ENCODE peak calls at places on chromosome 9, in six cellular contexts. F is upper lobe of right lung, G is stomach, D is PC-3, L is right atrium auricular region, E is testis. U is an unnamed sample. For H3K4me1 and H3K9me3, the result is how much of the 10 kb centered on the place peaks cover.

GRCh38 chr9:13942695-13943094 is 371.2 kb downstream of the NFIB start:
- DNase-seq in L (no peak), G (no peak), F (no peak), E (no peak), D (peak), U (no peak)

GRCh38 chr9:107019216-107019615 is 156.2 kb downstream of the ZNF462 start:
- DNase-seq in L (no peak), G (no peak), E (no peak), F (no peak), D (peak), U (no peak)

GRCh38 chr9:9996259-9996658 is 616.5 kb downstream of the PTPRD start:
- DNase-seq in E (no peak), F (no peak), D (no peak), L (no peak), G (no peak), U (no peak)

GRCh38 chr9:91844170-91844569 is 105.9 kb downstream of the ROR2 start:
- DNase-seq in E (peak), L (no peak), F (no peak), D (no peak), G (peak), U (no peak)

GRCh38 chr9:93287189-93287552 is 103.2 kb downstream of the WNK2 start:
- DNase-seq in L (no peak), F (no peak), D (no peak), E (no peak), G (no peak), U (no peak)

GRCh38 chr9:113499876-113500497 is 36.5 kb downstream of the RGS3 start:
- DNase-seq in G (no peak), E (no peak), F (no peak), D (no peak), L (no peak), U (no peak)

GRCh38 chr9:13213337-13213736 is 66.2 kb downstream of the MPDZ start:
- DNase-seq in E (no peak), L (no peak), D (peak), F (no peak), G (no peak), U (no peak)

GRCh38 chr9:131217321-131218031 is 58.8 kb downstream of the FAM78A start:
- DNase-seq in F (no peak), L (no peak), E (no peak), D (no peak), G (no peak), U (no peak)

GRCh38 chr9:128484686-128485413 is 19.7 kb upstream of the GLE1 start:
- DNase-seq in L (no peak), F (no peak), E (no peak), D (no peak), G (no peak), U (no peak)

GRCh38 chr9:4297151-4297794 is 2.6 kb downstream of the GLIS3 start:
- DNase-seq in D (peak), L (peak), G (peak), F (peak), E (peak), U (peak)

GRCh38 chr9:80177949-80178480 is 606.2 kb downstream of the TLE4 start:
- DNase-seq in D (no peak), E (no peak), F (no peak), L (no peak), G (no peak), U (no peak)

GRCh38 chr9:133141833-133142594 is 21.0 kb upstream of the RALGDS start:
- DNase-seq in L (no peak), F (peak), D (no peak), G (peak), E (no peak), U (peak)

GRCh38 chr9:133054194-133054890 is 7.4 kb upstream of the CEL start:
- DNase-seq in E (no peak), D (no peak), G (no peak), F (no peak), L (no peak), U (no peak)

GRCh38 chr9:107615325-107615724 is 125.8 kb upstream of the KLF4 start:
- DNase-seq in G (no peak), D (no peak), L (no peak), E (no peak), F (no peak), U (no peak)

GRCh38 chr9:93580654-93581380 is 4.4 kb downstream of the PHF2 start:
- DNase-seq in F (no peak), L (peak), E (no peak), G (peak), D (no peak), U (no peak)

GRCh38 chr9:126423709-126424185 is 97.1 kb downstream of the MVB12B start:
- DNase-seq in F (no peak), E (no peak), L (no peak), G (no peak), D (no peak), U (no peak)

GRCh38 chr9:116160676-116161571 is 7.3 kb downstream of the PAPPA start:
- DNase-seq in G (no peak), E (no peak), F (no peak), D (no peak), L (no peak), U (no peak)

GRCh38 chr9:116166713-116167112 is 13.1 kb downstream of the PAPPA start:
- DNase-seq in E (no peak), D (peak), F (no peak), G (no peak), L (no peak), U (no peak)

GRCh38 chr9:116165912-116166311 is 12.3 kb downstream of the PAPPA start:
- DNase-seq in D (no peak), E (no peak), G (no peak), L (no peak), F (no peak), U (no peak)

GRCh38 chr9:116162241-116162781 is 8.7 kb downstream of the PAPPA start:
- DNase-seq in D (no peak), L (no peak), F (no peak), G (no peak), E (no peak), U (no peak)

GRCh38 chr9:116163293-116164055 is 9.9 kb downstream of the PAPPA start:
- DNase-seq in D (peak), E (no peak), G (no peak), L (no peak), F (no peak), U (no peak)
- H3K4me1 ChIP-seq in D (under half), E (under half), G (under half), L (under half), F (under half), U (under half)

GRCh38 chr9:87445646-87446045 is 52.0 kb upstream of the DAPK1 start:
- DNase-seq in G (peak), F (no peak), D (no peak), E (peak), L (peak), U (peak)
- H3K4me3 ChIP-seq in G (no peak), F (no peak), D (no peak), E (no peak), L (no peak), U (no peak)

GRCh38 chr9:69313175-69313574 is 11.8 kb upstream of the ENTREP1 start:
- DNase-seq in L (no peak), D (no peak), F (no peak), E (no peak), G (no peak), U (no peak)
- H3K9me3 ChIP-seq in L (under half), D (under half), F (under half), E (under half), G (under half), U (under half)

DNA sequence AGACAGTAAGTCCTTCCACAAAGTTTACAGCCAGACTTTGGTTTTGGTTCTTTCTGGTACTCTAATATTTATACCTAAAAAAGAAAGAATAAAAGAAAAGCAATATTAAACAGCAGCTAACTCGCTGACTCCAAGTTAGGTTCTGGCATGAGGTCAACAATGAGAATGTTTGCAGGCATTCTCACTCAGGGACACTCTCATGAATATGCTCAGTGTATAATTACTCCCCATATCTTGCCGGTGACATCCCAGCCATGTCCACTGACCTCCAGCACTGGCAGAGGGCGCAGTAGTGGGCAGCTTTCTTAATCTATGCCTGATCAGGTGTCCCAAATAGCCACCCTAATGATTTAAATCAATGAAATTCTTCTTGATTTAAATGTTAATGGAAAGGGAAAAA is 151.5 kb downstream of the BNC2 start:
- DNase-seq in E (no peak), F (no peak), D (no peak), L (no peak), G (no peak), U (no peak)
- H3K4me1 ChIP-seq in E (under half), F (under half), D (under half), L (under half), G (under half), U (under half)

GRCh38 chr9:34370970-34371880 is 5.5 kb downstream of the MYORG start:
- DNase-seq in D (no peak), E (peak), F (no peak), L (peak), G (no peak), U (no peak)

GRCh38 chr9:34371886-34372597 is 4.7 kb downstream of the MYORG start:
- DNase-seq in L (no peak), F (no peak), E (no peak), G (no peak), D (no peak), U (no peak)

GRCh38 chr9:34373749-34374148 is 2.9 kb downstream of the MYORG start:
- DNase-seq in G (no peak), D (no peak), E (no peak), F (no peak), L (peak), U (no peak)

GRCh38 chr9:34372598-34373011 is 4.1 kb downstream of the MYORG start:
- DNase-seq in E (peak), L (peak), F (no peak), G (no peak), D (no peak), U (no peak)

DNA sequence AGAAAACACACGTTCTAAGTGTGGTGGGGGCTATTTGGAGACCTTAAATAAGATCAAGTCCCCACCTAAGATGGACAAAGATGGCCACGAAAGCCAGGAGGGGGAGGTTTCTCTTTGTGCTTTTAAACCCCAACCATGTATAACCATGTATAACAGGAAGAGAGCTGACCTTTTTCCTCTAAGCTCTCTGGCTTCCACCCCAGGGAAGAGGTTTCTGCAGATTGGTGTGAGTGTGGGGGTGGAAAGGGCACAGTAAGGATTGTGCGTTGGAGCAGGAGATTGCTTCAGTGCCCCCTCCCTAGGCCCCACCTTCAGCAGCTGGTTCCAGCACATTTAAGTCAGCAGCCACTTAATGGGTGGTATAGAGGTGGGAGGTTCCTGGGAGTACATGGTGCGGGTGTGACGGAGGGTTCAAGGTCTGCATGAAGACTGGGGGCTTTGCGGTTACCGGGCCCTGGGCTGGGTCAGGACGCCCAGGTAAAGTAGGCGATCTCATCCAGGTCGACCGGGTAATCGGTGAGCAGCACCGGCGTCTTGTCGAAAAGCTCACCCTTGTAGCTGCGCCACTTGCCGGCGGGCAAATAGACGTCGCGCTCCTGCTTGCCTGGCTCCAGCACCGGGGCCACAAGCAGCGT is 6.2 kb downstream of the MYORG start:
- DNase-seq in E (no peak), L (peak), D (no peak), G (no peak), F (no peak), U (no peak)
- H3K4me3 ChIP-seq in E (peak), L (peak), D (no peak), G (peak), F (no peak), U (no peak)

GRCh38 chr9:40913096-40913719 is 215.3 kb downstream of the FOXD4L6 start:
- DNase-seq in E (no peak), G (no peak), L (no peak), D (no peak), F (no peak), U (no peak)

GRCh38 chr9:40911647-40912046 is 216.8 kb downstream of the FOXD4L6 start:
- DNase-seq in D (no peak), G (no peak), E (no peak), F (no peak), L (no peak), U (no peak)

GRCh38 chr9:40914772-40915659 is 213.5 kb downstream of the FOXD4L6 start:
- DNase-seq in D (no peak), L (no peak), F (no peak), G (no peak), E (no peak), U (no peak)

GRCh38 chr9:40909821-40910220 is 218.7 kb downstream of the FOXD4L6 start:
- DNase-seq in F (no peak), D (no peak), G (no peak), L (no peak), E (no peak), U (no peak)

GRCh38 chr9:40913928-40914673 is 214.4 kb downstream of the FOXD4L6 start:
- DNase-seq in L (no peak), F (no peak), G (no peak), E (no peak), D (no peak), U (no peak)
- H3K9me3 ChIP-seq in L (under half), F (half or more), G (half or more), E (under half), D (under half), U (under half)

GRCh38 chr9:134645607-134646365 is 4.2 kb downstream of the COL5A1 start:
- DNase-seq in F (no peak), L (no peak), D (no peak), G (no peak), E (no peak), U (no peak)

GRCh38 chr9:134643306-134643705 is 1.7 kb downstream of the COL5A1 start:
- DNase-seq in L (no peak), F (no peak), G (no peak), D (peak), E (no peak), U (no peak)

GRCh38 chr9:134647359-134648115 is 5.9 kb downstream of the COL5A1 start:
- DNase-seq in F (no peak), D (no peak), L (no peak), G (no peak), E (no peak), U (no peak)

GRCh38 chr9:134642385-134643181 is 980 bp downstream of the COL5A1 start:
- DNase-seq in L (peak), F (no peak), D (peak), E (peak), G (peak), U (no peak)

GRCh38 chr9:134644715-134645606 is 3.4 kb downstream of the COL5A1 start:
- DNase-seq in E (peak), G (peak), D (peak), L (peak), F (no peak), U (peak)
- H3K4me1 ChIP-seq in E (under half), G (under half), D (under half), L (under half), F (under half), U (under half)

GRCh38 chr9:136712690-136713554 is 550 bp downstream of the DIPK1B start:
- DNase-seq in G (no peak), E (no peak), F (no peak), D (no peak), L (no peak), U (no peak)

GRCh38 chr9:136713555-136713949 is 1.2 kb downstream of the DIPK1B start:
- DNase-seq in E (no peak), G (no peak), L (no peak), D (no peak), F (no peak), U (no peak)

GRCh38 chr9:136710543-136710942 is 1.8 kb upstream of the DIPK1B start:
- DNase-seq in L (no peak), E (no peak), F (no peak), D (peak), G (no peak), U (no peak)

GRCh38 chr9:136714096-136714875 is 1.9 kb downstream of the DIPK1B start:
- DNase-seq in F (peak), E (no peak), G (no peak), L (no peak), D (no peak), U (no peak)

GRCh38 chr9:136711751-136712689 is at the start of gene DIPK1B:
- DNase-seq in F (no peak), L (no peak), D (no peak), G (no peak), E (peak), U (no peak)
- H3K4me3 ChIP-seq in F (peak), L (peak), D (peak), G (peak), E (peak), U (peak)

U was measured in small intestine.